ENCODE peak calls at places on chromosomes 16 and 17, in nine cellular contexts. V is endothelial cell, M is MCF 10A, B is brain microvascular endothelial cell, Q is heart right ventricle, R is GM12864, O is WTC11, L is Calu3, G is ovary. S is an unnamed sample.
A peak's percentile ranks its signal among the peaks of the same experiment; 100 is the strongest.

GRCh38 chr16:56691885-56692284 is 9.6 kb downstream of the MT1X start:
- DNase-seq in G (no peak), M (peak; percentile 96), V (no peak), L (peak; percentile 74), Q (no peak), B (no peak), R (no peak), O (no peak), S (peak; percentile 41)

GRCh38 chr17:6677158-6677831 is 25.7 kb downstream of the C17orf100 start:
- DNase-seq in G (no peak), Q (no peak), B (peak; percentile 26), O (no peak), R (no peak), L (no peak), M (no peak), V (no peak), S (no peak)

GRCh38 chr16:49632111-49632797 is 223.7 kb downstream of the ZNF423 start:
- DNase-seq in V (no peak), M (no peak), G (no peak), Q (no peak), B (no peak), O (no peak), R (no peak), L (no peak), S (no peak)

GRCh38 chr17:78883090-78883532 is 19.9 kb downstream of the CEP295NL start:
- DNase-seq in M (no peak), L (peak; percentile 87), V (no peak), O (no peak), G (peak; percentile 78), B (peak; percentile 61), Q (peak; percentile 73), R (no peak), S (peak; percentile 78)

GRCh38 chr17:61749823-61750404 is 113.4 kb downstream of the BRIP1 start:
- DNase-seq in M (no peak), R (no peak), L (no peak), B (no peak), V (no peak), O (no peak), Q (no peak), G (no peak), S (no peak)

GRCh38 chr16:49704586-49705155 is 151.2 kb downstream of the ZNF423 start:
- DNase-seq in L (no peak), G (no peak), B (no peak), M (no peak), R (peak; percentile 15), O (no peak), V (no peak), Q (no peak), S (no peak)

GRCh38 chr17:59751955-59752413 is 44.5 kb downstream of the VMP1 start:
- DNase-seq in R (peak; percentile 70), M (no peak), L (no peak), V (no peak), B (no peak), G (no peak), Q (no peak), O (no peak), S (no peak)

GRCh38 chr16:61313931-61314330 is 722.3 kb downstream of the CDH8 start:
- DNase-seq in V (no peak), G (no peak), B (peak; percentile 13), M (no peak), L (no peak), R (no peak), Q (no peak), O (no peak), S (no peak)

GRCh38 chr16:56588781-56589140 is 567 bp upstream of the MT3 start:
- DNase-seq in O (no peak), B (no peak), V (no peak), Q (no peak), M (no peak), L (no peak), R (no peak), G (no peak), S (no peak)

GRCh38 chr16:10502766-10503165 is 77.6 kb downstream of the EMP2 start:
- DNase-seq in L (no peak), M (no peak), Q (no peak), G (no peak), R (no peak), B (no peak), O (no peak), V (no peak), S (no peak)

GRCh38 chr17:72724375-72724774 is 368.1 kb downstream of the SLC39A11 start:
- DNase-seq in Q (no peak), O (no peak), R (no peak), G (no peak), V (no peak), B (no peak), L (no peak), M (peak; percentile 56), S (no peak)

GRCh38 chr16:70738083-70738977 is 52.5 kb upstream of the MTSS2 start:
- DNase-seq in G (peak; percentile 64), V (peak; percentile 71), O (peak; percentile 73), M (peak; percentile 63), L (peak; percentile 53), Q (peak; percentile 72), B (peak; percentile 48), R (no peak), S (no peak)
- TF ChIP-seq CTCF in G (peak; percentile 47), V (peak; percentile 72), O (peak; percentile 46), M (peak; percentile 60), L (peak; percentile 60), Q (peak; percentile 76), B (peak; percentile 88), R (peak; percentile 59), S (peak; percentile 92)

GRCh38 chr16:85471469-85472431 is 141.4 kb upstream of the GSE1 start:
- DNase-seq in V (no peak), R (no peak), L (peak; percentile 62), M (peak; percentile 24), Q (peak; percentile 38), B (no peak), G (peak; percentile 82), O (no peak), S (no peak)
- TF ChIP-seq CTCF in V (no peak), R (no peak), L (no peak), M (no peak), Q (peak; percentile 9), B (no peak), G (no peak), O (no peak), S (peak; percentile 15)

GRCh38 chr17:40363480-40363838 is 1.1 kb downstream of the GJD3 start:
- DNase-seq in G (no peak), B (no peak), Q (peak; percentile 38), L (no peak), V (no peak), R (no peak), O (peak; percentile 46), M (no peak), S (no peak)

GRCh38 chr17:40364121-40364861 is at the start of gene GJD3:
- DNase-seq in B (no peak), R (no peak), L (no peak), Q (peak; percentile 40), O (peak; percentile 71), M (no peak), V (no peak), G (no peak), S (no peak)

GRCh38 chr17:40361925-40362695 is 2.4 kb downstream of the GJD3 start:
- DNase-seq in L (no peak), B (no peak), O (no peak), G (no peak), R (no peak), Q (no peak), V (no peak), M (no peak), S (no peak)

GRCh38 chr17:40361063-40361924 is 3.2 kb downstream of the GJD3 start:
- DNase-seq in M (no peak), G (no peak), L (no peak), Q (no peak), B (no peak), O (no peak), V (no peak), R (no peak), S (no peak)

DNA sequence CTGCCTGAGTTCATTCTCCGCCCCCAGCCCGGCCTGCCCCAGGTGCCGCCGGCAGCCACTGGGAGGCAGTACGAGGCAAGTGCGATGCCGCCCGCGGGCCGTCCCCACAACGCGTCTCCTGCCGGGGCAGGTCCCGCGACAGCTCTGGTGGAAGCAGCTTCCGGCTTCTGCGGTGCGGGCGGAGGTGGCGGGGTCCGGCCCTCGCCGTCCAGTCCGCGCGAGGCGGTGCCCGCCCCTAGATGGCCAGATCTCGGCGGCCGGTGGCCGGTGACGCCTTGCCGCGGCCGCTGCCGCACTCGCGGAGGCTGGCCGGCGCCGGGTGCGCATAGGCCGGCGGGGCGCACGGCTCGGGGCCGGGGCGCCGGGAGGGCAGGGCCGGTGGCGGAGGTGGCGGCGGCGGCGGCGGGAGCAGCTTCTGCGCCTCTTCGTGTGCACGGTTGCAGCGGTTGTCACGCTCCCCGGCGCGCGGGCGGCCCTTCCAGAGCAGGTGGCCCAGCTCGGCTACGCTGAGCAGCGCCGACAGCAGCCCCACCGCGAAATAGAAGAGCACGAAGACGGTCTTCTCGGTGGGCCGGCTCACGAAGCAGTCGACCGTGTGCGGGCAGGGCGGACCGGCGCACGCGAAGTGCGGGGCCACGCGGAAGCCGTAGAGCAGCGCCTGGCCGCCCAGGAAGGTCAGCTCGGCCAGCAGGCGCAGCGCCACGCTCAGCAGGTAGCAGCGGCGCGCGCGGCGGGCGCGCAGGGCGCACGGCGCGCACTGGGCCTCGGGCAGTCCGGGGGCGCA is 1.6 kb downstream of the GJD3 start:
- DNase-seq in R (no peak), V (peak; percentile 88), G (no peak), O (peak; percentile 92), Q (peak; percentile 69), B (peak; percentile 64), L (peak; percentile 100), M (peak; percentile 74), S (no peak)
- TF ChIP-seq CTCF in R (peak; percentile 79), V (peak; percentile 42), G (peak; percentile 14), O (no peak), Q (peak; percentile 65), B (peak; percentile 74), L (no peak), M (peak; percentile 72), S (peak; percentile 75)

GRCh38 chr16:74871608-74872007 is 97.0 kb upstream of the FA2H start:
- DNase-seq in G (no peak), O (peak; percentile 71), L (no peak), Q (no peak), R (no peak), V (no peak), M (no peak), B (no peak), S (no peak)

GRCh38 chr16:74874123-74874522 is 99.5 kb upstream of the FA2H start:
- DNase-seq in L (no peak), M (no peak), Q (peak; percentile 20), V (no peak), R (no peak), B (no peak), G (no peak), O (no peak), S (no peak)

GRCh38 chr16:74877706-74878105 is 103.1 kb upstream of the FA2H start:
- DNase-seq in V (no peak), R (no peak), B (no peak), O (no peak), Q (no peak), G (no peak), L (no peak), M (peak; percentile 40), S (no peak)

GRCh38 chr16:74872302-74872701 is 97.7 kb upstream of the FA2H start:
- DNase-seq in M (no peak), O (no peak), B (no peak), Q (no peak), R (no peak), V (no peak), G (no peak), L (no peak), S (no peak)

DNA sequence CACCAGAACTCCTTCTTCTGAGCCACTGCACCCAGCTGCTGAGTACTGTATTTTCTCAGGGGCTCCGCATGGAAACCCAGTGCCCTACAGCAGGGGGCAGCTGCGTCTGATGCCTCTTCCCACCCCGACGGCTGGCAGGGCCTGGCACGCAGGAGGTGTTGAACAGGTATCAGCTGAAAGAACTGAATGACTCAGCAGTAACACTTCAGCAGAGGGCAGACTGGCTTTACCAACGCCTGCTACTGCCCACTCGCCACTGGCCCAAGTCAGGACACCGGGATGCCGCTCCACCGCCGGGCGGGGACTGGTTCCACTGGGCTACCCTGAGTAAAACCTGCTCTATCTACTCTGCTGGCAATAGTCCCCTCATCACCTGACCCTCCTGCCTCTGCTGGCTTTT is 100.3 kb upstream of the FA2H start:
- DNase-seq in G (no peak), V (no peak), B (no peak), Q (peak; percentile 49), R (no peak), L (peak; percentile 48), M (no peak), O (no peak), S (no peak)
- TF ChIP-seq CTCF in G (no peak), V (no peak), B (no peak), Q (peak; percentile 17), R (no peak), L (no peak), M (no peak), O (no peak), S (no peak)

S was measured in retinal pigment epithelial cell.